ENCODE peak calls at places on chromosomes 3 and 15, in four cellular contexts. N is tibial artery, T is brain microvascular endothelial cell, Y is upper lobe of right lung. R is an unnamed sample.
A peak's percentile ranks its signal among the peaks of the same experiment; 100 is the strongest.

GRCh38 chr15:31200735-31201151 is 99.2 kb upstream of the TRPM1 start:
- DNase-seq in N (peak; percentile 76), T (peak; percentile 56), Y (peak; percentile 92), R (peak; percentile 72)

GRCh38 chr15:96406701-96407100 is 76.2 kb downstream of the NR2F2 start:
- DNase-seq in N (no peak), T (no peak), Y (no peak), R (no peak)

GRCh38 chr3:115341208-115341607 is 194.1 kb upstream of the ZBTB20 start:
- DNase-seq in N (no peak), T (peak; percentile 36), Y (no peak), R (no peak)

GRCh38 chr3:42032693-42033349 is 58.3 kb upstream of the TRAK1 start:
- DNase-seq in N (peak; percentile 92), T (peak; percentile 96), Y (peak; percentile 92), R (no peak)

GRCh38 chr3:59001675-59002074 is 48.1 kb downstream of the CFAP20DC start:
- DNase-seq in N (no peak), T (no peak), Y (no peak), R (no peak)

GRCh38 chr3:13063225-13063624 is 10.0 kb downstream of the IQSEC1 start:
- DNase-seq in N (no peak), T (no peak), Y (no peak), R (no peak)

GRCh38 chr15:74908635-74909034 is 2.0 kb upstream of the FAM219B start:
- DNase-seq in N (no peak), T (no peak), Y (peak; percentile 33), R (no peak)

GRCh38 chr3:144516029-144516428 is 544.4 kb downstream of the DIPK2A start:
- DNase-seq in N (no peak), T (no peak), Y (no peak), R (no peak)

GRCh38 chr3:70747847-70748246 is 435.4 kb upstream of the MDFIC2 start:
- DNase-seq in N (no peak), T (no peak), Y (no peak), R (no peak)

GRCh38 chr3:173943264-173943663 is 545.7 kb downstream of the NLGN1 start:
- DNase-seq in N (no peak), T (no peak), Y (no peak), R (no peak)

GRCh38 chr3:168544097-168544957 is 448.6 kb upstream of the GOLIM4 start:
- DNase-seq in N (no peak), T (no peak), Y (no peak), R (no peak)

GRCh38 chr3:50515565-50516047 is 12.2 kb upstream of the CACNA2D2 start:
- DNase-seq in N (no peak), T (peak; percentile 25), Y (peak; percentile 74), R (no peak)

GRCh38 chr3:168885028-168885427 is 778.5 kb downstream of the MECOM start:
- DNase-seq in N (no peak), T (peak; percentile 63), Y (no peak), R (no peak)

GRCh38 chr15:40807028-40807887 is at the start of the genes DNAJC17 and ZFYVE19:
- DNase-seq in N (peak; percentile 98), T (peak; percentile 98), Y (peak; percentile 97), R (peak; percentile 94)

GRCh38 chr15:40803076-40803475 is 3.8 kb upstream of the ZFYVE19 start:
- DNase-seq in N (no peak), T (no peak), Y (no peak), R (no peak)

GRCh38 chr15:40806672-40807027 is 239 bp upstream of the ZFYVE19 start:
- DNase-seq in N (no peak), T (no peak), Y (no peak), R (no peak)

GRCh38 chr15:40807888-40808194 is 568 bp upstream of the DNAJC17 start:
- DNase-seq in N (no peak), T (peak; percentile 18), Y (no peak), R (no peak)

GRCh38 chr15:40803688-40804087 is 3.2 kb upstream of the ZFYVE19 start:
- DNase-seq in N (no peak), T (no peak), Y (no peak), R (no peak)
- TF ChIP-seq CTCF in N (no peak), T (peak; percentile 19), Y (no peak), R (no peak)

DNA sequence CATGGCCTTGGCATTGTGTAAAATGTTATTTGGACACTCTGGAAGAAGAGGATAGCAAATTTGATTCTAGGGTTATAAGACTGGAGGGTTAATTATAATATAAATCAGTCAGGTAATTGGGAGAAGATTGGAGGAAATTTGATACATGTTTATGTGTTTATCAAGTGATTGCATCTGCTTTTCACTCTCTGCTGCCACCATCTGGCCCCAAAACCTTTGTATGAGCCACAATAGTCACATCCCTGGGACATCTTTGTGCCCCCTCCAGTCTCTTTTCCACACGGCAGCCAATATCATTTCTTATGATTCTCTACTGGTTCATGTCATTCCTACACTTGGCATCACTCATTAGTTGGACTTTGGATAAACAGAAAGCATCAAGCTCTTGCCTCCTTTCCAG is 602.2 kb upstream of the SUCLG2 start:
- DNase-seq in N (no peak), T (no peak), Y (no peak), R (no peak)
- TF ChIP-seq CTCF in N (peak; percentile 21), T (no peak), Y (peak; percentile 18), R (no peak)

GRCh38 chr3:127716334-127716733 is 43.6 kb downstream of the ABTB1 start:
- DNase-seq in N (no peak), T (no peak), Y (no peak), R (no peak)

GRCh38 chr3:127720161-127720823 is 47.5 kb downstream of the ABTB1 start:
- DNase-seq in N (peak; percentile 45), T (no peak), Y (no peak), R (no peak)

GRCh38 chr3:127718916-127719290 is 46.2 kb downstream of the ABTB1 start:
- DNase-seq in N (peak; percentile 39), T (no peak), Y (peak; percentile 27), R (no peak)

GRCh38 chr3:127717357-127718243 is 44.8 kb downstream of the ABTB1 start:
- DNase-seq in N (peak; percentile 49), T (no peak), Y (peak; percentile 36), R (no peak)

DNA sequence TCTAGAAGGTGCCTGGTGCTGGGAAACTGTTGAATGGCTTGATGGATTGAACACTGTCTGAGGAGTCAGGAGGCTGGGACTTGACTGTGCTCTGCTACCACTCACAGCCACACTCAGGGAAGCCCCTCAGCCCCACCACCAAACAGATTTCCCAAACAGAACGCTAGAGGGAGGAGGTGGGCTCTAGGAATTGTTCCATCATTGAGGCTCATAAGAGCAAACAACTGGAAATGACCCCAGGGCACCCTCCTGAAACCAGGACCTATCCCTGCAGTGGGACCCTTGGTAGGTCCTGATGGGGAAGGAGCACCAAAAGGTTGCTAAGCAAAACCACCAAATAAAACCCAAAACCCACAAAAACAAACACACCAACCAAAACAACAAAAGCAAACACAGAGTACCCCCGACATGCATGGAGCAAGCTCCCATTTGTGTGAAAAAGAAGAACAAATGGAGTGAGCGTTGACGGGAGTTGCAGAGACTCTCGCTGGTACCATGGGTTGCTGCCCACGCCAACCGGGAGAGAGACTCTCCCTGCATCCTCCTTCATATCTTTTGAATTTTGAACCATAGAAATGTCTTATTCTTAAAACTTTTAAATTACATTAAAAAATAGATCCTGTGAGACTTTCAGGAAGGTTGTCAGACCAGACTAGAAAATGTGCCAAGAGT is 45.6 kb downstream of the ABTB1 start:
- DNase-seq in N (peak; percentile 53), T (no peak), Y (no peak), R (no peak)
- TF ChIP-seq CTCF in N (no peak), T (peak; percentile 40), Y (no peak), R (no peak)

GRCh38 chr3:31561891-31562290 is 29.2 kb downstream of the STT3B start:
- DNase-seq in N (no peak), T (no peak), Y (no peak), R (no peak)
- TF ChIP-seq CTCF in N (no peak), T (no peak), Y (no peak), R (no peak)

DNA sequence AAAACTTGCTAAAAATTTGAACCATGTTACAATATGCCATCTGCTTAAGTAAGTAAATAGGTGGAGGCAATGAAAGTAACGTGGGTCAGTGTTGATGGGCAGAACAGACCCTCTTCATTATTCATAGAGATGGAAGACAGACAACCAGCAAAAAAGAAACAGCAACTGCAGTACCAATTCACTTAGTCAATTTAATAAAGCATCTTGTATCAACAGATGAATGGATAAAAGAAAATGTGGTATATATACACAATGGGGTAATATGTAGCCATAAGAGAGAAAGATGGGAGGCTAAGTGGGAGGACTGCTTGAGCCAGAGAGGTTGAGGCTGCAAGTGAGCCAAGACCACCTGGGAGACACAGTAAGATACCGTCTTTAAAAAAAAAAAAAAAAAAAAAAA is 45.3 kb downstream of the NR1I2 start:
- DNase-seq in N (no peak), T (no peak), Y (no peak), R (no peak)
- TF ChIP-seq CTCF in N (no peak), T (no peak), Y (no peak), R (no peak)

DNA sequence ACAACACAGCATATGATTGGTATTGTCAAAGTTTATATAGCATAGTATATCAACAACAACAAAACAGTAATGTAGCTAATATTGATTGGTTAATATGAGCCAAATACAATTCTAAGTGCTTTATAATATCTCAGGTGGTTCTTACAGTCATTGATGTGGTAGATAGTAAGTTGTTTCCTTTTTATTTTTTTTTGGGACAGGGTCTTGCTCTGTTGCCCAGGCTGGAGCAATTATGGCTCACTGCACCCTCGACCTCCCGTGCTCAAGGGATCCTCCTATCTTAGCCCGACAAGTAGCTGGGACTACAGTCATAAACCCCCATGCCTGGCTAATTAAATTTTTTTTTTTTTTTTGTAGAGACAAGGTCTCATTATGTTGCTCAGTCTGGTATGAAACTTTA is 2.7 kb downstream of the RNF13 start:
- DNase-seq in N (no peak), T (no peak), Y (no peak), R (no peak)
- TF ChIP-seq CTCF in N (no peak), T (no peak), Y (no peak), R (no peak)

GRCh38 chr3:21017115-21017852 is 733.7 kb downstream of the ZNF385D start:
- DNase-seq in N (no peak), T (no peak), Y (no peak), R (no peak)
- TF ChIP-seq CTCF in N (no peak), T (peak; percentile 35), Y (peak; percentile 6), R (peak; percentile 7)

DNA sequence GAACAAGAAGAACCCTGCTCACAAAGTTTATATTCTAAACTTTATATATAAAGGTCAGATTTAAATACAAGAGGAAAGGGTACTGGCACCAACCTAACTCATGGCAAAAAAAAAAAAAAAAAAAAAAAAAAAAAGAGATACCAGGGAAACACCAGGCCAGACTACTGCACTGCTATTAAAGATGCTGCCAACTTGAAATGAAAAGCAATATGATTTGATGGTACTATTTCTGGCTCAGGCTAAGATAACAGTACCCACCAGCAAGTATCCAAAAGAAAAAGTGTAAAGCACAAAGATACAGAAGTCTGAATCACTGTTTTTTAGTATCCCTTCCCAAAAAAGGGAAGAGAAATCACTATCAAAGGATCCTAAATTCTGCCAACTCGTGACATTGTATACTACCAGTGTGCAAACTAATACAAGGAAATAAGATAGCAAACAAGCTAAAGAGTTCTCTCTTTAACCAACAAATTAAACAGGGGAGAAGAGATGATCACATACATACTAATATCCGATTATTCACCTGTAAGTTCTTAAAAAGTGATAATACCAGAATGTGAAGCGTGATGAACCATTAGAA is 28.4 kb downstream of the PEAK1 start:
- DNase-seq in N (no peak), T (no peak), Y (no peak), R (no peak)
- TF ChIP-seq CTCF in N (no peak), T (no peak), Y (no peak), R (no peak)